ENCODE peak calls at places on chromosome X, in seven cellular contexts. S, Q, J, C, E, W and D are unnamed samples.

GRCh38 chrX:79630033-79631009 is 263.2 kb upstream of the ITM2A start:
- DNase-seq in S (no peak), Q (no peak), J (no peak), C (no peak), E (no peak), W (no peak), D (no peak)

GRCh38 chrX:141341743-141342142 is 99.4 kb upstream of the SPANXC start:
- DNase-seq in S (no peak), Q (no peak), J (no peak), C (no peak), E (no peak), W (no peak), D (no peak)

GRCh38 chrX:15973299-15973698 is 118.7 kb upstream of the AP1S2 start:
- DNase-seq in S (peak; percentile 30), Q (no peak), J (no peak), C (no peak), E (no peak), W (peak; percentile 28), D (no peak)

GRCh38 chrX:38796926-38797325 is 4.3 kb upstream of the MID1IP1 start:
- DNase-seq in S (no peak), Q (no peak), J (no peak), C (no peak), E (no peak), W (no peak), D (no peak)

GRCh38 chrX:106931831-106932491 is 11.8 kb downstream of the CLDN2 start:
- DNase-seq in S (no peak), Q (no peak), J (no peak), C (no peak), E (no peak), W (no peak), D (no peak)

GRCh38 chrX:69556094-69557011 is 52.2 kb downstream of the NALF2 start:
- DNase-seq in S (no peak), Q (no peak), J (no peak), C (no peak), E (no peak), W (no peak), D (peak; percentile 54)

GRCh38 chrX:12962041-12962504 is 12.8 kb upstream of the TMSB4X start:
- DNase-seq in S (no peak), Q (no peak), J (no peak), C (no peak), E (no peak), W (no peak), D (no peak)

GRCh38 chrX:139156356-139156755 is 374.2 kb upstream of the F9 start:
- DNase-seq in S (no peak), Q (no peak), J (no peak), C (no peak), E (no peak), W (no peak), D (no peak)

GRCh38 chrX:7389576-7389975 is 241.6 kb upstream of the PUDP start:
- DNase-seq in S (no peak), Q (no peak), J (no peak), C (no peak), E (no peak), W (no peak), D (no peak)

GRCh38 chrX:14354541-14354940 is 174.8 kb upstream of the GLRA2 start:
- DNase-seq in S (no peak), Q (no peak), J (no peak), C (no peak), E (no peak), W (no peak), D (no peak)

GRCh38 chrX:11698747-11699146 is 33.0 kb upstream of the ARHGAP6 start:
- DNase-seq in S (no peak), Q (no peak), J (no peak), C (no peak), E (no peak), W (no peak), D (no peak)

GRCh38 chrX:114626323-114626722 is 42.4 kb downstream of the HTR2C start:
- DNase-seq in S (no peak), Q (no peak), J (no peak), C (no peak), E (no peak), W (no peak), D (no peak)

GRCh38 chrX:11381464-11381863 is 88.3 kb downstream of the AMELX start:
- DNase-seq in S (peak; percentile 3), Q (peak; percentile 0), J (no peak), C (no peak), E (peak; percentile 50), W (peak; percentile 10), D (peak; percentile 46)

GRCh38 chrX:11558972-11559371 is 106.7 kb downstream of the ARHGAP6 start:
- DNase-seq in S (no peak), Q (no peak), J (no peak), C (no peak), E (no peak), W (no peak), D (no peak)

GRCh38 chrX:106608016-106608415 is 3.8 kb upstream of the RADX start:
- DNase-seq in S (no peak), Q (no peak), J (no peak), C (no peak), E (no peak), W (no peak), D (no peak)

GRCh38 chrX:49756692-49757091 is 60.9 kb upstream of the PAGE1 start:
- DNase-seq in S (no peak), Q (no peak), J (no peak), C (no peak), E (no peak), W (no peak), D (no peak)

GRCh38 chrX:150352114-150352513 is 11.0 kb upstream of the MAMLD1 start:
- DNase-seq in S (peak; percentile 20), Q (no peak), J (no peak), C (no peak), E (no peak), W (no peak), D (no peak)

GRCh38 chrX:16743604-16744325 is 24.4 kb downstream of the SYAP1 start:
- DNase-seq in S (no peak), Q (no peak), J (no peak), C (no peak), E (no peak), W (no peak), D (no peak)

GRCh38 chrX:112056886-112057285 is 25.7 kb downstream of the TRPC5 start:
- DNase-seq in S (no peak), Q (no peak), J (no peak), C (no peak), E (no peak), W (no peak), D (no peak)

GRCh38 chrX:16160729-16161128 is 6.6 kb upstream of the MAGEB17 start:
- DNase-seq in S (peak; percentile 78), Q (no peak), J (no peak), C (no peak), E (no peak), W (no peak), D (no peak)

GRCh38 chrX:1389993-1390285 is 2.0 kb downstream of the SLC25A6 start:
- DNase-seq in S (no peak), Q (no peak), J (peak; percentile 4), C (no peak), E (no peak), W (no peak), D (peak; percentile 14)
- H3K4me1 ChIP-seq in S (peaks cover 12% of the 10 kb centered on the region), Q (peaks cover 27% of the 10 kb centered on the region), J (peaks cover 42% of the 10 kb centered on the region), C (no peaks in the 10 kb centered on the region), E (peaks cover 7% of the 10 kb centered on the region), W (peaks cover 3% of the 10 kb centered on the region), D (peaks cover 16% of the 10 kb centered on the region)

DNA sequence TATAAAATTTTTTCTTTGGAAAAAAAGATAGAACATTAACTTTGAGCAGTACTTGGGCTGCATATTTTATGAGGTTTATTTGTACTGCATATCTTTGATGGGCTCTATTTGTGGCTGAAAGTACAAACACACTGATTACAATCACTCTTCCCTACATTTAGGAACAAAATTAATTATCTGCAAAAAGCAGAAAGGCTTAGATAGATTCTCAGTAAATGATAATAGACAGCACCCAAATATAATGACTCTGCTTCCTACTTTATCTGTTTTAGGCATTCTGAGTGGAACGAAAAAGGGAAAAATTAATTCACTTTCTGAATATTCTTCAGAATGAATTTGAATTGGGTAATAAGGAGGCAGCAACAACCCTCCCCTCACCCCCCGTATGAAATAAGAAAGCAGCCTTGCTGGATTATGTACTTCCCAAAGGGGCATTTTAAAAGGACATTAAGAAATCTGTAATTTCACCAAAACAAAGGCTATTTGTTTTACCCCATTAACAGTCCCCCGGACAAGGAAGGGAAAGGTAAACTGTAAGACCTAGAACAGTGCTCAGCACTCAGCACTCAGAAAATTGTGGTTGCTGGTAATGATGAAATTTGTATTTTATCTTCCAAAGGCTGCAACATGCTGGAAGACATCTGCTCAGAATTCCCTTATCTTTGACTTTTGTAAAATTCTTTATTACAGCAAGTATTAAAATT is 242.6 kb downstream of the GPC3 start:
- DNase-seq in S (no peak), Q (no peak), J (no peak), C (no peak), E (no peak), W (no peak), D (no peak)
- H3K4me1 ChIP-seq in S (no peaks in the 10 kb centered on the region), Q (no peaks in the 10 kb centered on the region), J (no peaks in the 10 kb centered on the region), C (no peaks in the 10 kb centered on the region), E (no peaks in the 10 kb centered on the region), W (no peaks in the 10 kb centered on the region), D (no peaks in the 10 kb centered on the region)

GRCh38 chrX:9864011-9864410 is 77.8 kb downstream of the SHROOM2 start:
- DNase-seq in S (no peak), Q (no peak), J (no peak), C (no peak), E (no peak), W (no peak), D (no peak)
- H3K4me1 ChIP-seq in S (no peaks in the 10 kb centered on the region), Q (no peaks in the 10 kb centered on the region), J (no peaks in the 10 kb centered on the region), C (no peaks in the 10 kb centered on the region), E (no peaks in the 10 kb centered on the region), W (no peaks in the 10 kb centered on the region), D (peaks cover 5% of the 10 kb centered on the region)

GRCh38 chrX:153880440-153880815 is 5.5 kb downstream of the L1CAM start:
- DNase-seq in S (no peak), Q (no peak), J (no peak), C (no peak), E (no peak), W (no peak), D (no peak)
- H3K4me1 ChIP-seq in S (no peaks in the 10 kb centered on the region), Q (no peaks in the 10 kb centered on the region), J (no peaks in the 10 kb centered on the region), C (no peaks in the 10 kb centered on the region), E (no peaks in the 10 kb centered on the region), W (peaks cover 73% of the 10 kb centered on the region), D (no peaks in the 10 kb centered on the region)